ENCODE peak calls at places on chromosomes 11 and 22, in nine cellular contexts. Q, M, F, P, J, A, E, D and W are unnamed samples.

GRCh38 chr11:134291196-134291595 is 15.0 kb downstream of the GLB1L3 start:
- DNase-seq in Q (no peak), M (no peak), F (no peak), P (no peak), J (no peak), A (no peak), E (no peak), D (no peak), W (no peak)

GRCh38 chr22:50186789-50187523 is 1.2 kb downstream of the TRABD start:
- DNase-seq in Q (no peak), M (peak; percentile 30), F (no peak), P (no peak), J (no peak), A (peak; percentile 34), E (no peak), D (peak; percentile 38), W (peak; percentile 20)

GRCh38 chr11:89381094-89381493 is 110.1 kb downstream of the NOX4 start:
- DNase-seq in Q (no peak), M (no peak), F (no peak), P (peak; percentile 96), J (no peak), A (peak; percentile 4), E (no peak), D (no peak), W (no peak)

GRCh38 chr11:12167098-12167999 is 57.0 kb downstream of the MICAL2 start:
- DNase-seq in Q (no peak), M (peak; percentile 90), F (no peak), P (peak; percentile 94), J (no peak), A (peak; percentile 70), E (no peak), D (no peak), W (peak; percentile 93)

GRCh38 chr22:42717197-42717967 is 3.3 kb downstream of the A4GALT start:
- DNase-seq in Q (peak; percentile 56), M (peak; percentile 78), F (no peak), P (no peak), J (no peak), A (peak; percentile 55), E (no peak), D (no peak), W (peak; percentile 58)

GRCh38 chr11:15816270-15816871 is 540.0 kb downstream of the SOX6 start:
- DNase-seq in Q (no peak), M (no peak), F (no peak), P (peak; percentile 94), J (no peak), A (no peak), E (no peak), D (no peak), W (peak; percentile 21)

GRCh38 chr11:76501526-76501925 is 56.7 kb downstream of the EMSY start:
- DNase-seq in Q (no peak), M (no peak), F (no peak), P (no peak), J (no peak), A (no peak), E (no peak), D (no peak), W (no peak)

GRCh38 chr22:39028281-39028680 is 7.4 kb downstream of the APOBEC3D start:
- DNase-seq in Q (no peak), M (no peak), F (no peak), P (no peak), J (no peak), A (no peak), E (no peak), D (no peak), W (no peak)

GRCh38 chr11:910589-911030 is at the start of gene CHID1:
- DNase-seq in Q (peak; percentile 64), M (peak; percentile 93), F (peak; percentile 88), P (peak; percentile 45), J (peak; percentile 38), A (peak; percentile 82), E (peak; percentile 67), D (peak; percentile 87), W (peak; percentile 96)

GRCh38 chr11:31995031-31995430 is 95.8 kb upstream of the RCN1 start:
- DNase-seq in Q (no peak), M (peak; percentile 94), F (no peak), P (no peak), J (no peak), A (no peak), E (no peak), D (no peak), W (no peak)

GRCh38 chr11:789951-790350 is at the start of gene CEND1:
- DNase-seq in Q (peak; percentile 7), M (peak; percentile 64), F (no peak), P (no peak), J (no peak), A (peak; percentile 67), E (no peak), D (peak; percentile 54), W (peak; percentile 79)

GRCh38 chr11:120372296-120372695 is 36.1 kb downstream of the ARHGEF12 start:
- DNase-seq in Q (no peak), M (no peak), F (no peak), P (no peak), J (no peak), A (no peak), E (no peak), D (no peak), W (no peak)

GRCh38 chr22:20113551-20114310 is 2.2 kb upstream of the RANBP1 start:
- DNase-seq in Q (no peak), M (no peak), F (peak; percentile 19), P (no peak), J (no peak), A (no peak), E (no peak), D (no peak), W (no peak)